ENCODE peak calls at places on chromosomes 16 and 17, in five cellular contexts. F is ovary, D is breast epithelium, V is transverse colon, M is A549. R is an unnamed sample.

GRCh38 chr17:83079340-83079747 is at the start of gene METRNL:
- DNase-seq in F (peak; percentile 76), D (peak; percentile 55), V (peak; percentile 87), M (peak; percentile 66), R (peak; percentile 83)

GRCh38 chr17:29625037-29625750 is 2.5 kb upstream of the CORO6 start:
- DNase-seq in F (no peak), D (no peak), V (no peak), M (peak; percentile 73), R (no peak)

GRCh38 chr17:48611681-48612455 is 1.1 kb upstream of the HOXB7 start:
- DNase-seq in F (no peak), D (no peak), V (peak; percentile 59), M (peak; percentile 71), R (no peak)

GRCh38 chr17:9389116-9389515 is 186.5 kb downstream of the STX8 start:
- DNase-seq in F (no peak), D (no peak), V (no peak), M (peak; percentile 53), R (no peak)

GRCh38 chr16:86889974-86890373 is 311.6 kb downstream of the FOXL1 start:
- DNase-seq in F (no peak), D (no peak), V (no peak), M (no peak), R (no peak)

GRCh38 chr16:23324727-23325126 is 22.6 kb downstream of the SCNN1B start:
- DNase-seq in F (no peak), D (peak; percentile 82), V (peak; percentile 94), M (peak; percentile 73), R (no peak)

GRCh38 chr17:18111330-18111971 is 2.9 kb downstream of the MYO15A start:
- DNase-seq in F (no peak), D (no peak), V (no peak), M (no peak), R (no peak)

GRCh38 chr17:21072623-21073278 is 29.9 kb upstream of the USP22 start:
- DNase-seq in F (no peak), D (no peak), V (no peak), M (no peak), R (no peak)

GRCh38 chr17:34537445-34537844 is 41.9 kb upstream of the TMEM132E start:
- DNase-seq in F (no peak), D (no peak), V (no peak), M (no peak), R (no peak)

GRCh38 chr17:34539881-34540280 is 39.5 kb upstream of the TMEM132E start:
- DNase-seq in F (no peak), D (no peak), V (no peak), M (no peak), R (no peak)

GRCh38 chr17:34547453-34548063 is 31.8 kb upstream of the TMEM132E start:
- DNase-seq in F (no peak), D (no peak), V (no peak), M (no peak), R (no peak)

DNA sequence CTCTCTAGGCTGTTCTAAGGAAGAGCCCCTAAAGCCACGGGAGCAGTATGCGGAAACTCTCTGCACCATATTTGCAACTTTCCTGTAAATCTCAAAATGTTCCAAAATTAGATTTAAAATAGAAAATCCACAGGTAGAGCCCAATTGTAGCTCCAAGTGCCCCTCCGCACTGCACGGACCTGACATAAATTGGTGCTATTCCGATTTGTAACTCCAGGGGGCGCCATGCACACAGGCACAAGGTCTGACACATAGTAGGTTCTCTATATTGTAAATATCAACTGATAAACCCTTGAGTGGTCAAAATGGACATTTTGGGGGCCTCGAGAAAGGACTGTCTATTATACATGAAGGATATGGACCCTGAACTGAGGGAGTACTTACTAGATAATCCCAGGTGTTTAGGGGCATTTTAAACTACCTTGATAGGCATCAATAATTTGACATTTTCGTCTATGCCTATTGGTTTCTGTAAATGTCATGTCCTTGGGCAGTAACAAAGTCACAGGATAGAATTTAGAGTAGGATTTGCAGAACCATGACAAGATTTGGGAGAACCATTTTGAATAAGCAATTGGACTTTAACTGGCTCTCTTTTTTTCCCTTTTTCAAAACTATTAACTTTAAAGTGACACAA is 36.6 kb upstream of the TMEM132E start:
- DNase-seq in F (no peak), D (no peak), V (peak; percentile 25), M (peak; percentile 30), R (no peak)
- TF ChIP-seq CTCF in F (no peak), D (peak; percentile 67), V (peak; percentile 76), M (peak; percentile 94), R (peak; percentile 71)

DNA sequence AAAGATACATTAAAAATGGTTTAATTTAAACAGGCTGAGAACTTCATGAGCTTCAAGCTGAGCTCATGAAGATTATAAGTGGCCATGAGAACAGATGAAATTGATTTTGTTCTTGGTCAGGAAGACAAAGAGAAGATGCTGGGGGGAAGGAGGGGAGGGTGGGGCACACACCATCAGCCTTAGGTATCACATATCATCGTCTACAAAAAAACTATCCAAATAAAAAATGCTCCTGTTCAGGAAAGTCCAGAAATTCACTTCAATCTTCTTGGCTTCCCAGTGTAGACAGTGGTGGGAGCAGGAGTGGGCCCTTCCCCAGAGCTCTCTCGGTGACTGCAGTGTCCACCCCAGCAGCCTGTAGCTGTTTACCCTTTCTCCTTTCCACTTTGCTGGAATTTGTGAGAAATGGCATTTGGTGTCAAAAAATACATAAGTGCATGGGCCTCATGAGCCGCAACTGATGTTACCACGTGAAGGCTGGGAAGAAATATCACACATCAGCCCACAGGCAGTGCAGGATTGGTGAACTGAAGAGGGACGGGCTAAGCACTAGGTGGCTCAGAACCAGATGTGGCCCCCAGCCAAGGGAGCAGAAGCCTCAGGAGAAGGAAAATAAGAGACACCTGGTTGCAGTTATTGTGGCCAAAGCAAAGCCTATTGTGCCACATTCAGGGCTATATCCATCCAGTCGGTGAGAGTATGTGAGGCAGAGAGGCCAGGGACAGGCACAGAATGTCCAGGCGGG is 6.1 kb downstream of the KRT37 start:
- DNase-seq in F (no peak), D (peak; percentile 39), V (no peak), M (no peak), R (no peak)
- H3K27ac ChIP-seq in F (no peak overlapping the region), D (peak overlapping the region; percentile 54), V (no peak overlapping the region), M (no peak overlapping the region), R (no peak overlapping the region)

GRCh38 chr17:77210331-77210730 is 69.6 kb downstream of the SEC14L1 start:
- DNase-seq in F (no peak), D (no peak), V (peak; percentile 23), M (no peak), R (no peak)
- TF ChIP-seq POLR2A in F (no peak), D (no peak), V (no peak), M (no peak), R (no peak)

DNA sequence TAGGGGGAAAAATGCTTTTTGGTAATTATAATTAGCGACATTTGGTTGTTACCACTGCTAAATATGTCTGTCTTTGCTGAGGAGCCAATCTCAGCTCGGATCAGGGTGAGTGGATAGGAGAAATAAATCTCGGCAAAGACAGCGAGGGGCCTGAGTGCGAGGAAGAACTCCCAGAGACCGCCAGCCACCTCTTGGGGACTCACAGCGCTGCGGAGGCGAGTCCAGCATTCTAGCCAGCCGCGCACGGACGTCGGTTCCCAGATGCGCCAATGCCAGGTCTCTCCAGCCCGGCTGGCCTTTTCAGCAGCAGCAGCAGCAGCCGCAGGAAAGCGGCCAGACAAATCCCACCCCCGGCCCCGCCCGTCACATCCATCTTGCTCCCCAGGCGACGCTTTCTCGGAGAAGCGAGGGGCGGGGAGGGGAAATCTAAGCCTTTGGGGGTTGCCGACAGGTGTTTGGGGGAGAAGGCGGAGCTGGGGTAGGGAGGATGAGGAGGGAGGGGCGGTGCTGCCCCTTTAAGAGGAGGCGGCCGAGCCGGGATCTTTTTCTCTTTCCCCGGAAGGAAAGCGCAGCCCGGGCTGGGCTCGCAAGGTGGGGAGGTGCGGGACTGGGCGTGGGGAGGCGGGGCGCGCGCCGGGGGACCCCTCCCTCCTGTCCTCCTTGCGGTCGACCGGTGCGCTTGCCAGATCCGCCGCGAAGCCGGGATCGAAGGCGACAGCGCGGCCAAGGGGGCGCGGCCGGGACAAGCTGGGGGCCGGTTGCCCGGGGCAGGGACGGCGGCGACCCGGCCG is at the start of gene ITGA3:
- DNase-seq in F (peak; percentile 69), D (peak; percentile 76), V (peak; percentile 90), M (peak; percentile 96), R (peak; percentile 62)
- TF ChIP-seq CTCF in F (no peak), D (no peak), V (no peak), M (no peak), R (no peak)

GRCh38 chr16:75311383-75311938 is 60.0 kb upstream of the BCAR1 start:
- DNase-seq in F (no peak), D (no peak), V (no peak), M (no peak), R (no peak)

GRCh38 chr16:75315907-75316306 is 64.5 kb upstream of the BCAR1 start:
- DNase-seq in F (no peak), D (no peak), V (no peak), M (no peak), R (no peak)

GRCh38 chr16:75310541-75310940 is 59.1 kb upstream of the BCAR1 start:
- DNase-seq in F (no peak), D (no peak), V (no peak), M (no peak), R (no peak)

GRCh38 chr16:75309899-75310430 is 58.5 kb upstream of the BCAR1 start:
- DNase-seq in F (no peak), D (no peak), V (peak; percentile 34), M (peak; percentile 22), R (no peak)

DNA sequence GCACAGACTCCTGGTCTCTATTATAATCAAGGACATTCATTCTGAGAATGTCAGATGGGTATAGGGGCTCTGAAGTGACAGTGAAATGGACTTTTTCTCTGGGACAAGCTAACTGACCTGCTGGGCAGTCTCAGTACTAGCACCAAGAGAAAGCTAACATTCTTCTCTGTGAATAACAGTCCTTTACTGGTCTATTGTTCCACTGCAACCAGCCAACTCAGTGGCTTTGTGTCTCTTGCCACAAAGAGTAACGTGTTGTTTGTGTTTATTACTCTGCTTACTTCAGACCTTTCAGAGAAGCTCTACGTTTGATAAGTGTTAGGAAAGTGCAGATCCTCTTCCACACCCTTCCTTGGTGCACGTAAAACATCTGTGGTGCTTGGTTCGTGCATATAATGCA is 61.5 kb upstream of the BCAR1 start:
- DNase-seq in F (no peak), D (no peak), V (no peak), M (no peak), R (no peak)
- H3K27ac ChIP-seq in F (no peak overlapping the region), D (no peak overlapping the region), V (no peak overlapping the region), M (no peak overlapping the region), R (no peak overlapping the region)

DNA sequence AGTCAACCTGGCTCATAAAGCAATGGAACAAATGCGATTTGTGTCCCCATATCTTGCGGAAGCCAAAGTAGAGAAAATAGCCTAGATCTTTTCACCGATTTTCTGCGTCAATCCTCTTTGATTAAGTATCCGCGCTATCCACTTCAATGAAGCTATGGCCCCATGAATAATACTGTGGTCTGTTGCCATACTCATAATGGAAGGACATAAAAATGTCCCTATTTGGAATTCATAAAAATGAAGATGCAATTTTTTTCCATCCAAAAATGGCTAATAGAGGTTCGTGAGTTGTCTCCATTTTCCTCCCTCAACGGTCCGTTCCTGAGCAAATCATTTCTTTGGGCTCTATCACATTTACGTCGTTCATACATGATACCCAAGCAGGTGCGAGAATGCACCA is 25.4 kb upstream of the ADCY9 start:
- DNase-seq in F (no peak), D (no peak), V (no peak), M (no peak), R (no peak)
- TF ChIP-seq POLR2A in F (no peak), D (no peak), V (no peak), M (no peak), R (no peak)

DNA sequence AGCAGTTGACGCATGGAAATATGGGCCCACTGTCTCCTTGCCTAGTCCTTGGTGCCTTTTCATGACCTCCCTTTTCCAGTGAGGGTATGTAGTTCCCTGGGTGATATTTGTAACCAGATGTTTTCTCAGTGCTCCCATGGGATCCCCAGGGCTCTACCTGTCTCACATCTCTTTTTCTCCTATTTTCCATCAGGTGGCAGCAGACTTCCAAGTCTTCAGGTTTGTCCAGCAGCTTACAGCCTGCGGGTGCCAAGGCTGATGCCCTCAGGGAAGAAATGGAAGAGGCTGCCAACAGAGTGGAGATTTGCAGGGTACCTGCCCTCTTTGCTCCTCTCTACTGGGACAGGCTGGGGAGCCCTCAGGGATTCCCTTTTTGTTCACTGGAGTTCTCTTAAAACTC is 89.1 kb downstream of the ELAC2 start:
- DNase-seq in F (no peak), D (no peak), V (no peak), M (peak; percentile 25), R (no peak)
- TF ChIP-seq CTCF in F (no peak), D (no peak), V (no peak), M (peak; percentile 47), R (peak; percentile 65)

R was measured in right lobe of liver.